ENCODE peak calls at places on chromosomes 13 and 19, in five cellular contexts. I is transverse colon, G is stomach, J is upper lobe of left lung, F is ovary. B is an unnamed sample.
A peak's percentile ranks its signal among the peaks of the same experiment; 100 is the strongest.

GRCh38 chr19:41541990-41542584 is 33.9 kb upstream of the CEACAM21 start:
- DNase-seq in I (peak; percentile 74), G (peak; percentile 73), J (peak; percentile 80), F (peak; percentile 35), B (no peak)

GRCh38 chr19:2089001-2089711 is 7.0 kb downstream of the MOB3A start:
- DNase-seq in I (no peak), G (no peak), J (no peak), F (no peak), B (no peak)

GRCh38 chr13:111344471-111345191 is 24.2 kb downstream of the TEX29 start:
- DNase-seq in I (no peak), G (peak; percentile 63), J (peak; percentile 91), F (no peak), B (no peak)

GRCh38 chr19:48454150-48454730 is 1.1 kb upstream of the KCNJ14 start:
- DNase-seq in I (no peak), G (no peak), J (no peak), F (peak; percentile 16), B (no peak)

GRCh38 chr19:29445246-29445645 is 80.5 kb upstream of the VSTM2B start:
- DNase-seq in I (no peak), G (no peak), J (no peak), F (no peak), B (no peak)

GRCh38 chr13:53507741-53508140 is 479.1 kb downstream of the OLFM4 start:
- DNase-seq in I (no peak), G (no peak), J (no peak), F (no peak), B (no peak)

GRCh38 chr19:13718733-13719132 is 45.6 kb upstream of the MRI1 start:
- DNase-seq in I (peak; percentile 53), G (no peak), J (no peak), F (no peak), B (no peak)

GRCh38 chr19:48698046-48698445 is 2.3 kb downstream of the FUT2 start:
- DNase-seq in I (peak; percentile 68), G (peak; percentile 87), J (peak; percentile 61), F (no peak), B (no peak)

GRCh38 chr19:27733551-27734266 is 1479.2 kb downstream of the UQCRFS1 start:
- DNase-seq in I (no peak), G (no peak), J (no peak), F (no peak), B (no peak)

GRCh38 chr19:19402656-19403372 is 2.7 kb upstream of the GATAD2A start:
- DNase-seq in I (no peak), G (no peak), J (no peak), F (no peak), B (no peak)

GRCh38 chr19:49200238-49200862 is 42.8 kb downstream of the TRPM4 start:
- DNase-seq in I (peak; percentile 61), G (no peak), J (no peak), F (no peak), B (no peak)

GRCh38 chr13:50222569-50223332 is 207.5 kb downstream of the KCNRG start:
- DNase-seq in I (peak; percentile 60), G (peak; percentile 67), J (peak; percentile 85), F (peak; percentile 20), B (peak; percentile 76)

GRCh38 chr19:11848594-11849263 is at the start of gene ZNF439:
- DNase-seq in I (peak; percentile 95), G (peak; percentile 91), J (peak; percentile 95), F (peak; percentile 90), B (peak; percentile 90)

GRCh38 chr19:54201172-54201701 is 579 bp downstream of the RPS9 start:
- DNase-seq in I (no peak), G (no peak), J (no peak), F (no peak), B (no peak)
- TF ChIP-seq CTCF in I (no peak), G (no peak), J (no peak), F (no peak), B (no peak)

GRCh38 chr13:44857061-44857460 is 132.2 kb downstream of the NUFIP1 start:
- DNase-seq in I (no peak), G (no peak), J (no peak), F (no peak), B (no peak)

GRCh38 chr13:44853641-44854040 is 135.6 kb downstream of the NUFIP1 start:
- DNase-seq in I (peak; percentile 69), G (peak; percentile 85), J (peak; percentile 62), F (no peak), B (no peak)

GRCh38 chr13:44857736-44858135 is 131.5 kb downstream of the NUFIP1 start:
- DNase-seq in I (no peak), G (no peak), J (no peak), F (no peak), B (no peak)

GRCh38 chr13:44855860-44856259 is 133.4 kb downstream of the NUFIP1 start:
- DNase-seq in I (no peak), G (no peak), J (no peak), F (no peak), B (no peak)

DNA sequence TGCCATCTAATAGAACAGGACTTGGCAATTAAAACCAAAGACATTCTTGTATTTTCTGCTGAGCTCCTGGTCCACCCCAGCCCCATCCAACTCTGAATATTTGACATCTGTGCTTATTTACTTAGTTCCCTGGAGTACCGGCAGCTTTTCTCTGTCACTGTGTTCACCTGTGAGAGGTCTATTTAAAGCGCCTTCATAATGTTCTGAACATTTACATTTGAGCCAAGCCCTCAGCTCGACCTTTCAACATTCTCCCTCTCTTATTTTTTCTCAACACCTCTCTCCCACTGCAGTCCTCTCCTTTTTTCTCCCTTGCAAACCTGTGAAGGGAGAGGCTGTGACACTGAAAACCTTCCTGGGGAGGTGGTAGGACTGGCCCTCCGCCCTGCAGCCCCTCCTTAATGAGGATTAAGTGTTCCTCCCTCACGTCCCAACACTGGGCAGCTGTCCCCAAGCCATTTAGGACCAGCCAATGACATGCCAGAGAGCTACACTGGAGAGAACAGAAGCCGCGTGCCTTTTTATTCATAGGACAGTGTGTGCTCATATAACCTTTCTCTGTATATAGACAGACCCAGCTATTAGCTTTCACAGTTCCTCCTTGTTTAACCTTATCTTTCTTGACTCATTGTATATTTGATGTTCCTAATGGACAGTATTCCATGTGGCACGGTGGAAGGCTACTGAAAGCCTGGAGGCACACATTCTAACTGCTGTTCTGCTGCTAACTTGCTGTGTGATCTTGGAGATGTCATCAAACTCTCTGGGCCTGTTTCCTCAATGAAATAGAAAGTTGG is 134.8 kb downstream of the NUFIP1 start:
- DNase-seq in I (peak; percentile 61), G (peak; percentile 82), J (peak; percentile 75), F (no peak), B (no peak)
- TF ChIP-seq EP300 in I (no peak), G (peak; percentile 70), J (peak; percentile 49), F (no peak), B (peak; percentile 82)

DNA sequence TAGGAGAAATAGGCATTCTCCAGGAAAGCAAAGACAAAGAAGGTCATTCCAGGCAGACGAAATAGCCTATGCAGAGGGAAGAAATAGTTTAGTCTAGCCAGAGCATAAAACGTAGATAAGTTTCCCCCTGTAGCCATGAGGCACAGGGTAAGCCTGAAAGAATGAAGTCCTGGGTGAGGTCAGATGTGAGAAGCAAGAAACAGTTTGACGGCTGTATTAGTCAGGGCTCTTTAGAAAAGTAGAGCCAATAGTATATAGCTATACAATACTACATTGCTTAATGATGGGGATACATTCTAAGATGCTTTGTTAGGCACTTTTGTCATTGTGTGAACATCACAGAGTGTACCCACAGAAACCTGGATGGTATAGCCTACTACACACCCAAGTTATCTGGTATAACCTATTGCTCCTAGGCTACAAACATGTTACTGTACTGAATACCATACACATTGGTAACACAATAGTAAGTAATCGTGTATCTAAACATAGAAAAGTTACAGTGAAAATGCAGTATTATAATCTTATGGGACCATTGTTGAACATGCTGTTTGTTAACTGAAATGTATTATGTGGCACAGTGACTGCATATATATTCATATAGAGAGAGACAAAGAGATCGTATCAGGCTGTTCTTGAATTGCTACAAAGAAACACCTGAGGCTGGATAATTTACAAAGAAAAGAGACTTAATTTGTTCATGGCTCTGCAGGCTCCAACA is 59.3 kb upstream of the WDFY2 start:
- DNase-seq in I (no peak), G (no peak), J (no peak), F (no peak), B (no peak)
- H3K36me3 ChIP-seq in I (no peaks in the 10 kb centered on the region), G (no peaks in the 10 kb centered on the region), J (no peaks in the 10 kb centered on the region), F (no peaks in the 10 kb centered on the region), B (no peaks in the 10 kb centered on the region)

DNA sequence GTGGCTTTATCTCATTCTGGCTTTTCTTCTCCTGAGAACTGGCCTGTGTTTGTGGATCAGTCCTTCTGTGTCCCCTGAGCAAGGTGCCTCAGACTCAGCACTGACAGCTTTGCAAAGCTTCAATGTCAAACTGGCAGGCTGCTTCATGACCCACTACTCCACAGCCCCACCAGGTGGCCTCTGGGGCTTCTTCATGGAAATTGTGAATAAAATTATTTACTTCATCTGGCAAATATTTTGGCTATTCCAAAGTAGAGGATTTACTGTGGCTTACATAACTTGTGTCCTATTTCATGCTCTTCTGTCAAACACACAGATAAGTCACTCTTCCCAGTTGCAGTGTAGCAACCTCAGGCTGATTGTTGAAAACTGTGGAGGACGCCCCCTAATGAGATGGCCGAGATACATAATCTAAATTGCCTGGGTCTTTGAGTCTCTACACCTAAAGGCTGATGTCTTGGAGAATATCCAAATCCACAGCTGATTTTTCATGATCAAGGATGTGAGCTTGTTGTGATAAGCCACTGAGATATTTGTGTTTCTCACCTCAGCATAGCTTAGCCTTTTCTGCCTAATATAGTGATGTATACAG is 721.9 kb upstream of the SLC10A2 start:
- DNase-seq in I (no peak), G (no peak), J (no peak), F (no peak), B (no peak)
- TF ChIP-seq CTCF in I (no peak), G (no peak), J (no peak), F (no peak), B (no peak)

GRCh38 chr13:98493035-98493401 is 83.9 kb downstream of the STK24 start:
- DNase-seq in I (no peak), G (no peak), J (no peak), F (no peak), B (no peak)
- TF ChIP-seq EP300 in I (peak; percentile 13), G (no peak), J (no peak), F (no peak), B (no peak)

DNA sequence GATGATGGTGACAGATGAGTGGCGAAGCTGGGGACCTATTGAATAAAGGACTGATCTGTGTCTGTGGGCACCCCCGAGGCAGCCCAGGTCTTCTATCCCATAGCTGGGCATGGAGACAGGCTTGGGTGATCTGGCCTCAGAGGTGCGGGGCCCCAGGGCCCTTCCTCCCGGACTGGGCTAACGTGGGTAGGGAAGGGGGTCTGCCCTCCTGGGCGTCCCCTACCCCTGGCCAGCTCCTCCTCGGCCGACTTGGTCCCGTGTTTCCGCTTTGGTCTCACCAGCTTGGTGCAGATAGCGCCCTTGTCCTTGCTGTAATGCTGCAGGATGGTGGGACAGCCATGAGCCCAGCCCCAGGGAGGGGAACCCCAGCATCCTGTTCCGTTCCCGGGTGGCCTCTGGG is 3.3 kb downstream of the MATK start:
- DNase-seq in I (no peak), G (no peak), J (no peak), F (no peak), B (no peak)
- H3K36me3 ChIP-seq in I (no peaks in the 10 kb centered on the region), G (no peaks in the 10 kb centered on the region), J (no peaks in the 10 kb centered on the region), F (no peaks in the 10 kb centered on the region), B (no peaks in the 10 kb centered on the region)

B was measured in suprapubic skin.